ENCODE peak calls at places on chromosomes 7 and 10, in seven cellular contexts. One of them, this sample, is unnamed.

GRCh38 chr7:147182859-147183258 is 1066.3 kb downstream of the CNTNAP2 start:
- DNase-seq in tibial artery: no peak
- DNase-seq in glutamatergic neuron: no peak
- DNase-seq in effector CD4-positive, alpha-beta T cell: no peak
- DNase-seq in hepatocyte: no peak
- DNase-seq in Calu3: no peak
- DNase-seq in GM06990: no peak
- DNase-seq in this sample: no peak

GRCh38 chr10:788796-789748 is 99.6 kb upstream of the DIP2C start:
- DNase-seq in tibial artery: peak; percentile 81
- DNase-seq in glutamatergic neuron: peak; percentile 71
- DNase-seq in effector CD4-positive, alpha-beta T cell: no peak
- DNase-seq in hepatocyte: peak; percentile 80
- DNase-seq in Calu3: no peak
- DNase-seq in GM06990: no peak
- DNase-seq in this sample: peak; percentile 88

GRCh38 chr7:87391020-87391701 is 45.7 kb downstream of the CROT start:
- DNase-seq in tibial artery: no peak
- DNase-seq in glutamatergic neuron: no peak
- DNase-seq in effector CD4-positive, alpha-beta T cell: no peak
- DNase-seq in hepatocyte: no peak
- DNase-seq in Calu3: no peak
- DNase-seq in GM06990: no peak
- DNase-seq in this sample: no peak

GRCh38 chr7:1825877-1826741 is 156.0 kb downstream of the ELFN1 start:
- DNase-seq in tibial artery: peak; percentile 54
- DNase-seq in glutamatergic neuron: peak; percentile 8
- DNase-seq in effector CD4-positive, alpha-beta T cell: no peak
- DNase-seq in hepatocyte: no peak
- DNase-seq in Calu3: no peak
- DNase-seq in GM06990: no peak
- DNase-seq in this sample: peak; percentile 71

GRCh38 chr7:27453702-27454405 is 208.8 kb downstream of the HIBADH start:
- DNase-seq in tibial artery: no peak
- DNase-seq in glutamatergic neuron: no peak
- DNase-seq in effector CD4-positive, alpha-beta T cell: no peak
- DNase-seq in hepatocyte: peak; percentile 29
- DNase-seq in Calu3: peak; percentile 19
- DNase-seq in GM06990: no peak
- DNase-seq in this sample: no peak

GRCh38 chr7:126783613-126784012 is 469.1 kb downstream of the GRM8 start:
- DNase-seq in tibial artery: no peak
- DNase-seq in glutamatergic neuron: no peak
- DNase-seq in effector CD4-positive, alpha-beta T cell: no peak
- DNase-seq in hepatocyte: no peak
- DNase-seq in Calu3: no peak
- DNase-seq in GM06990: no peak
- DNase-seq in this sample: no peak

GRCh38 chr10:104456817-104457657 is 103.4 kb downstream of the CFAP58 start:
- DNase-seq in tibial artery: no peak
- DNase-seq in glutamatergic neuron: peak; percentile 47
- DNase-seq in effector CD4-positive, alpha-beta T cell: no peak
- DNase-seq in hepatocyte: no peak
- DNase-seq in Calu3: no peak
- DNase-seq in GM06990: peak; percentile 9
- DNase-seq in this sample: no peak

GRCh38 chr10:67506083-67506756 is 189.8 kb downstream of the CTNNA3 start:
- DNase-seq in tibial artery: no peak
- DNase-seq in glutamatergic neuron: no peak
- DNase-seq in effector CD4-positive, alpha-beta T cell: no peak
- DNase-seq in hepatocyte: no peak
- DNase-seq in Calu3: no peak
- DNase-seq in GM06990: no peak
- DNase-seq in this sample: no peak

GRCh38 chr10:115355162-115355760 is 262.1 kb downstream of the ATRNL1 start:
- DNase-seq in tibial artery: no peak
- DNase-seq in glutamatergic neuron: peak; percentile 26
- DNase-seq in effector CD4-positive, alpha-beta T cell: no peak
- DNase-seq in hepatocyte: peak; percentile 82
- DNase-seq in Calu3: peak; percentile 55
- DNase-seq in GM06990: peak; percentile 7
- DNase-seq in this sample: no peak